ENCODE peak calls at places on chromosomes 11 and 22, in seven cellular contexts. One of them, this sample, is unnamed.

GRCh38 chr11:78349614-78350013 is 68.0 kb downstream of the GAB2 start:
- DNase-seq in H1: no peak
- DNase-seq in GM12878: no peak
- DNase-seq in K562: no peak
- DNase-seq in HCT116: no peak
- DNase-seq in SK-N-SH: no peak
- DNase-seq in HepG2: no peak
- DNase-seq in this sample: no peak

GRCh38 chr11:1049071-1049405 is 12.5 kb upstream of the MUC6 start:
- DNase-seq in K562: no peak
- DNase-seq in HepG2: no peak
- DNase-seq in GM12878: no peak
- DNase-seq in HCT116: no peak
- DNase-seq in H1: no peak
- DNase-seq in SK-N-SH: no peak
- DNase-seq in this sample: no peak

GRCh38 chr11:19574916-19575315 is 137.7 kb upstream of the NAV2 start:
- DNase-seq in H1: no peak
- DNase-seq in K562: no peak
- DNase-seq in GM12878: no peak
- DNase-seq in HepG2: no peak
- DNase-seq in SK-N-SH: no peak
- DNase-seq in HCT116: no peak
- DNase-seq in this sample: no peak

GRCh38 chr11:75697906-75698563 is 19.6 kb upstream of the MOGAT2 start:
- DNase-seq in K562: peak
- DNase-seq in HCT116: no peak
- DNase-seq in HepG2: no peak
- DNase-seq in SK-N-SH: no peak
- DNase-seq in H1: no peak
- DNase-seq in GM12878: no peak
- DNase-seq in this sample: no peak

GRCh38 chr11:128482092-128482491 is 105.3 kb downstream of the ETS1 start:
- DNase-seq in GM12878: no peak
- DNase-seq in SK-N-SH: no peak
- DNase-seq in H1: no peak
- DNase-seq in HCT116: no peak
- DNase-seq in HepG2: no peak
- DNase-seq in K562: no peak
- DNase-seq in this sample: no peak

GRCh38 chr11:118491041-118491440 is 36.2 kb upstream of the TTC36 start:
- DNase-seq in SK-N-SH: no peak
- DNase-seq in K562: no peak
- DNase-seq in H1: no peak
- DNase-seq in HCT116: no peak
- DNase-seq in HepG2: no peak
- DNase-seq in GM12878: no peak
- DNase-seq in this sample: no peak

GRCh38 chr22:30705710-30706651 is 11.3 kb downstream of the OSBP2 start:
- DNase-seq in HepG2: peak
- DNase-seq in GM12878: peak
- DNase-seq in K562: no peak
- DNase-seq in HCT116: peak
- DNase-seq in H1: no peak
- DNase-seq in SK-N-SH: no peak
- DNase-seq in this sample: no peak

GRCh38 chr11:3835100-3835485 is 5.7 kb downstream of the RHOG start:
- DNase-seq in GM12878: no peak
- DNase-seq in HepG2: no peak
- DNase-seq in H1: no peak
- DNase-seq in HCT116: no peak
- DNase-seq in K562: peak
- DNase-seq in SK-N-SH: no peak
- DNase-seq in this sample: no peak

GRCh38 chr22:36395061-36395849 is 7.5 kb upstream of the MYH9 start:
- DNase-seq in H1: no peak
- DNase-seq in GM12878: no peak
- DNase-seq in HepG2: no peak
- DNase-seq in K562: no peak
- DNase-seq in SK-N-SH: no peak
- DNase-seq in HCT116: no peak
- DNase-seq in this sample: peak

GRCh38 chr22:37089451-37089850 is 20.1 kb downstream of the TMPRSS6 start:
- DNase-seq in H1: no peak
- DNase-seq in SK-N-SH: no peak
- DNase-seq in K562: no peak
- DNase-seq in GM12878: no peak
- DNase-seq in HepG2: no peak
- DNase-seq in HCT116: no peak
- DNase-seq in this sample: no peak

GRCh38 chr11:2385156-2386151 is 8.3 kb downstream of the CD81 start:
- DNase-seq in SK-N-SH: no peak
- DNase-seq in GM12878: peak
- DNase-seq in HepG2: no peak
- DNase-seq in K562: no peak
- DNase-seq in HCT116: no peak
- DNase-seq in H1: no peak
- DNase-seq in this sample: no peak

GRCh38 chr11:66743271-66743968 is 14.4 kb upstream of the SPTBN2 start:
- DNase-seq in K562: no peak
- DNase-seq in GM12878: no peak
- DNase-seq in HCT116: no peak
- DNase-seq in H1: no peak
- DNase-seq in HepG2: no peak
- DNase-seq in SK-N-SH: no peak
- DNase-seq in this sample: no peak

GRCh38 chr22:37482244-37482643 is 3.9 kb downstream of the MFNG start:
- DNase-seq in H1: no peak
- DNase-seq in HepG2: no peak
- DNase-seq in GM12878: no peak
- DNase-seq in K562: no peak
- DNase-seq in SK-N-SH: no peak
- DNase-seq in HCT116: no peak
- DNase-seq in this sample: no peak

GRCh38 chr11:92675303-92675702 is 294.1 kb upstream of the MTNR1B start:
- DNase-seq in SK-N-SH: no peak
- DNase-seq in HepG2: no peak
- DNase-seq in H1: no peak
- DNase-seq in K562: no peak
- DNase-seq in GM12878: no peak
- DNase-seq in HCT116: no peak
- DNase-seq in this sample: peak

GRCh38 chr11:3128356-3129180 is 36.5 kb downstream of the OSBPL5 start:
- DNase-seq in H1: no peak
- DNase-seq in HCT116: no peak
- DNase-seq in HepG2: no peak
- DNase-seq in GM12878: no peak
- DNase-seq in K562: no peak
- DNase-seq in SK-N-SH: no peak
- DNase-seq in this sample: no peak

GRCh38 chr22:48504519-48505140 is 1323.0 kb downstream of the BRD1 start:
- DNase-seq in H1: no peak
- DNase-seq in SK-N-SH: no peak
- DNase-seq in K562: no peak
- DNase-seq in GM12878: no peak
- DNase-seq in HepG2: no peak
- DNase-seq in HCT116: no peak
- DNase-seq in this sample: no peak

GRCh38 chr11:69640260-69640994 is 529 bp upstream of the CCND1 start:
- DNase-seq in SK-N-SH: no peak
- DNase-seq in HepG2: no peak
- DNase-seq in K562: no peak
- DNase-seq in H1: no peak
- DNase-seq in GM12878: no peak
- DNase-seq in HCT116: no peak
- DNase-seq in this sample: no peak

GRCh38 chr11:3021125-3021524 is 29.0 kb upstream of the NAP1L4 start:
- DNase-seq in HCT116: peak
- DNase-seq in HepG2: peak
- DNase-seq in H1: no peak
- DNase-seq in SK-N-SH: peak
- DNase-seq in K562: peak
- DNase-seq in GM12878: no peak
- DNase-seq in this sample: peak

GRCh38 chr22:27617214-27617881 is 184.2 kb downstream of the MN1 start:
- DNase-seq in SK-N-SH: no peak
- DNase-seq in GM12878: no peak
- DNase-seq in HepG2: no peak
- DNase-seq in HCT116: no peak
- DNase-seq in K562: no peak
- DNase-seq in H1: no peak
- DNase-seq in this sample: peak

GRCh38 chr11:119015054-119015611 is 3.0 kb downstream of the RPS25 start:
- DNase-seq in K562: peak
- DNase-seq in GM12878: no peak
- DNase-seq in H1: no peak
- DNase-seq in HCT116: no peak
- DNase-seq in SK-N-SH: no peak
- DNase-seq in HepG2: no peak
- DNase-seq in this sample: peak

GRCh38 chr22:49853981-49854791 is 542 bp downstream of the ZBED4 start:
- DNase-seq in GM12878: no peak
- DNase-seq in SK-N-SH: peak
- DNase-seq in K562: peak
- DNase-seq in HepG2: no peak
- DNase-seq in H1: no peak
- DNase-seq in HCT116: no peak
- DNase-seq in this sample: peak
- TF ChIP-seq JUND in GM12878: no peak
- TF ChIP-seq JUND in SK-N-SH: no peak
- TF ChIP-seq JUND in K562: no peak
- TF ChIP-seq JUND in HepG2: no peak
- TF ChIP-seq JUND in H1: no peak
- TF ChIP-seq JUND in HCT116: no peak
- TF ChIP-seq JUND in this sample: no peak

DNA sequence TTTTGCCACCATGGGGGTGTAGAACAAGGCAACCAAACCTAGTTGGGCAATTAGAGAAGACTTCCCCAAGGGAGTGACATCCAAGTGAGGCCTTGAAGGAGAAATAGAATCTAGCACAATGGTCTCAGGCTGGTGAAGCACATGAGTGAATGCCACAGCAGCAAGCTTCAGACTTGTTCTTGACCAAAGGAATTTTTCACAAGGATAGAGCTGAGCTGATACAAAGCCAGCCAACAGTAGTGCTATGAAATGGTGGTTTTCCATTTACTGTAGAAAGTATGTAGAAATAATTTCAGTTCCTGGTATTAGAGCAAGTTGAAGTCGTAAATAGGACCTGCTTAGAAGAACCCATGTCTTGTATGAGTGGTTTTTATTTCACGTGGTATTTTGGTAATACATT is 148.3 kb upstream of the RASSF10 start:
- DNase-seq in HCT116: no peak
- DNase-seq in K562: no peak
- DNase-seq in GM12878: no peak
- DNase-seq in SK-N-SH: no peak
- DNase-seq in HepG2: no peak
- DNase-seq in H1: no peak
- DNase-seq in this sample: no peak
- TF ChIP-seq JUND in HCT116: no peak
- TF ChIP-seq JUND in K562: no peak
- TF ChIP-seq JUND in GM12878: no peak
- TF ChIP-seq JUND in SK-N-SH: no peak
- TF ChIP-seq JUND in HepG2: no peak
- TF ChIP-seq JUND in H1: no peak
- TF ChIP-seq JUND in this sample: no peak

DNA sequence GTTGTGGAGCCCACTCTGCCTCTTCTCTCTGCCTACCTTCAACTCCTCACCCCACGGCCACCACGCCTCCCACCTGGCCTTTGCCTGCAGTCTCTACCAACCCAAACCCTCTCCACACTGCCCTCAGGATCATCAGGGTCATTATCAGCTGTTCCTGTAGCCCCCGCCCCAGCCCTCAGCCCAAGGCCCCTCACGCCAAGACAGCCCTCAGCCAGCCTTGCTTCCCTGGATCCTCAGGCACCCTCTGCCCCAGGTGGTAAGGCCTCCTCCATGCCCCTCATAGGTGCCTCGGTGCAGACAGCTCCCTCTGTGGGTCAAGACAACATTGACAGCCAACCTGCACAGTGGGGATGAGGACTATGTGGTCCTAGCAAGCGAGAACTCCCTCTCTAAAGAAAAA is 1.7 kb downstream of the SBF1 start:
- DNase-seq in H1: no peak
- DNase-seq in K562: peak
- DNase-seq in HepG2: peak
- DNase-seq in SK-N-SH: no peak
- DNase-seq in HCT116: peak
- DNase-seq in GM12878: no peak
- DNase-seq in this sample: no peak
- TF ChIP-seq JUND in H1: no peak
- TF ChIP-seq JUND in K562: no peak
- TF ChIP-seq JUND in HepG2: no peak
- TF ChIP-seq JUND in SK-N-SH: no peak
- TF ChIP-seq JUND in HCT116: no peak
- TF ChIP-seq JUND in GM12878: no peak
- TF ChIP-seq JUND in this sample: no peak

DNA sequence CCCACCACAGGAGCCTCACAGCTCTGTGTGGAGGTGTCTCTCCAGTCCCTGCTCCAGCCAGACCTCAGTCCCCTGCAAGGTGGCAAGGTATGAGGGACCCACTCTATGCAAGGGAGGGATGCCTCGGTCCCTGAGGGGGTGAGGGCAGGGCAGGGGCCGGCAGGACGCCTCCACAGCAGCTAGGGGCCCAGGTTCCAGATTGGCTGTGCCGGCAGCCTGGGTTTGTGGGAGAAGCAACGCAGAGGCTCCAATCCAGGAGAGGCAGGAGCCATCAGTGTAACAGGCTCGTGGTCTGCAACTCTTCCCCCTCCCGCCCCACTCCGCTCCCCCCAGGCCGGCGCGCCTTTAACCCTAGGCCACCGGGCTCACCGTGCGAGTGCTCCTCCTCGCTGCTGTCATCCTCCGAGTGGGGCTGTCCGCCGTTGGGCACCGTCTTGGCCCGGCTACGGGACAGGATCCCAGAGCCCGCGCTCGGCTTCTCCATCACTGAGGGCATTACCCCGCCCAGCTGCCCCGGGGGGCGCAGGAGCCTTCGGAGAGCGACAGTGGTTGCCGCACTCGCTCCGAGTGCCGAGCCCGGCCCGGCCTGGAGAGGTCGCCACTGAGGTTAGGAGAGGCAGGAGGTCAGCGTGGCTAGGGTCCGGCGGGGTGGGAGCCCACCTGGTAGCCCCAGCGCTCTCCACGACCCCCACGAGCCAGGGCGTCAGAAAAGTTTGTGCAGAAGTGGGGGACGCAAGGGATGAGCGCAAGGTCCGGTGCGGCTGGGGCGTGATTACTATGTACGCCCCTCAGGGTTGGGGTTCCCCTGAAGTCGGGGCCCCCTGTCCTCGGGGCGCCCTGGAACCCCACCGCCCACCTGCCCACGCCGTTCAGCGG is 765 bp downstream of the RCOR2 start:
- DNase-seq in K562: peak
- DNase-seq in HepG2: peak
- DNase-seq in SK-N-SH: peak
- DNase-seq in H1: no peak
- DNase-seq in HCT116: no peak
- DNase-seq in GM12878: no peak
- DNase-seq in this sample: peak
- TF ChIP-seq JUND in K562: no peak
- TF ChIP-seq JUND in HepG2: no peak
- TF ChIP-seq JUND in SK-N-SH: no peak
- TF ChIP-seq JUND in H1: no peak
- TF ChIP-seq JUND in HCT116: no peak
- TF ChIP-seq JUND in GM12878: no peak
- TF ChIP-seq JUND in this sample: no peak